ENCODE peak calls at places on chromosomes 4 and X, in six cellular contexts. G is naive B cell, N is GM12891, R is psoas muscle, E is AG08396, S is left cardiac atrium. V is an unnamed sample.

GRCh38 chrX:34586507-34586906 is 70.6 kb downstream of the TMEM47 start:
- DNase-seq in E (no peak), S (no peak), G (no peak), R (no peak), N (no peak), V (no peak)

GRCh38 chrX:153685751-153686676 is 1.7 kb upstream of the SLC6A8 start:
- DNase-seq in S (peak), N (no peak), G (no peak), R (peak), E (no peak), V (no peak)

GRCh38 chrX:34918091-34918736 is 24.4 kb upstream of the FAM47B start:
- DNase-seq in G (no peak), S (no peak), R (no peak), N (no peak), E (peak), V (no peak)

GRCh38 chr4:24174622-24175021 is 284.8 kb upstream of the PPARGC1A start:
- DNase-seq in E (peak), S (no peak), R (no peak), N (no peak), G (no peak), V (no peak)

GRCh38 chrX:23752740-23753435 is 9.8 kb upstream of the ACOT9 start:
- DNase-seq in N (no peak), R (no peak), S (no peak), E (peak), G (no peak), V (no peak)

GRCh38 chrX:68307767-68308166 is 125.5 kb downstream of the OPHN1 start:
- DNase-seq in R (no peak), S (no peak), N (no peak), G (no peak), E (peak), V (no peak)

GRCh38 chr4:100657187-100657586 is 139.4 kb upstream of the EMCN start:
- DNase-seq in G (no peak), R (no peak), S (no peak), E (no peak), N (no peak), V (no peak)

GRCh38 chr4:7201351-7202305 is 9.3 kb downstream of the SORCS2 start:
- DNase-seq in S (no peak), G (no peak), R (no peak), E (no peak), N (no peak), V (no peak)

GRCh38 chr4:119589165-119589564 is 39.4 kb downstream of the PDE5A start:
- DNase-seq in G (no peak), N (no peak), S (no peak), E (peak), R (no peak), V (no peak)

GRCh38 chr4:53937918-53938317 is 126.5 kb downstream of the CHIC2 start:
- DNase-seq in S (no peak), G (no peak), R (no peak), E (peak), N (no peak), V (no peak)

GRCh38 chrX:111098874-111099273 is 2.9 kb downstream of the PAK3 start:
- DNase-seq in R (peak), G (no peak), N (peak), E (peak), S (peak), V (no peak)

GRCh38 chr4:83558059-83558648 is 22.2 kb downstream of the GPAT3 start:
- DNase-seq in R (no peak), G (no peak), E (no peak), S (no peak), N (no peak), V (no peak)

GRCh38 chr4:80568891-80569290 is 233.4 kb downstream of the CFAP299 start:
- DNase-seq in R (no peak), G (no peak), S (no peak), N (no peak), E (no peak), V (no peak)

GRCh38 chr4:183164963-183165362 is 65.9 kb downstream of the WWC2 start:
- DNase-seq in G (no peak), N (no peak), E (no peak), S (no peak), R (no peak), V (no peak)

GRCh38 chr4:153520871-153521329 is 54.7 kb downstream of the TMEM131L start:
- DNase-seq in N (no peak), S (no peak), R (no peak), E (no peak), G (no peak), V (no peak)

GRCh38 chr4:146342600-146343192 is 128.4 kb downstream of the REELD1 start:
- DNase-seq in R (no peak), E (peak), G (no peak), S (no peak), N (no peak), V (no peak)

GRCh38 chr4:78638324-78639172 is 87.0 kb downstream of the ANXA3 start:
- DNase-seq in E (no peak), R (no peak), G (peak), N (no peak), S (no peak), V (no peak)

GRCh38 chrX:125475482-125475881 is 155.8 kb downstream of the TEX13C start:
- DNase-seq in N (no peak), E (no peak), R (no peak), S (no peak), G (no peak), V (no peak)

GRCh38 chr4:184163813-184164212 is 53.9 kb downstream of the ENPP6 start:
- DNase-seq in G (no peak), S (peak), E (peak), R (no peak), N (peak), V (peak)

GRCh38 chr4:54318904-54319303 is 89.8 kb downstream of the PDGFRA start:
- DNase-seq in G (peak), N (peak), S (no peak), E (peak), R (no peak), V (peak)

GRCh38 chrX:102767287-102767686 is 46.7 kb downstream of the GPRASP3 start:
- DNase-seq in R (no peak), E (no peak), S (no peak), G (no peak), N (no peak), V (no peak)

GRCh38 chr4:110801591-110801990 is 178.7 kb upstream of the PITX2 start:
- DNase-seq in R (no peak), E (no peak), S (no peak), G (no peak), N (no peak), V (no peak)

GRCh38 chrX:10833299-10834169 is 213.1 kb upstream of the MID1 start:
- DNase-seq in E (no peak), S (peak), R (no peak), G (no peak), N (no peak), V (no peak)

GRCh38 chr4:102076622-102077021 is 268.7 kb downstream of the SLC39A8 start:
- DNase-seq in N (no peak), E (no peak), S (no peak), G (no peak), R (no peak), V (no peak)

GRCh38 chrX:148659481-148659880 is 159.1 kb downstream of the AFF2 start:
- DNase-seq in S (no peak), N (no peak), G (no peak), R (no peak), E (no peak), V (no peak)

GRCh38 chrX:103716967-103717366 is 6.3 kb downstream of the TMEM31 start:
- DNase-seq in S (no peak), E (peak), R (no peak), G (no peak), N (no peak), V (no peak)

GRCh38 chr4:82746705-82747567 is 51.7 kb downstream of the SCD5 start:
- DNase-seq in S (no peak), R (no peak), G (no peak), N (no peak), E (no peak), V (no peak)

GRCh38 chr4:7043521-7044414 is 596 bp downstream of the TADA2B start:
- DNase-seq in S (peak), N (peak), R (peak), E (no peak), G (peak), V (peak)

GRCh38 chrX:13092455-13092941 is 48.1 kb upstream of the FAM9C start:
- DNase-seq in R (peak), N (no peak), S (peak), G (peak), E (no peak), V (no peak)

V was measured in 8988T.